ENCODE peak calls at places on chromosome 1, in six cellular contexts. I is cortex of kidney; X is HEK293T; J is cardiac muscle cell; M is HCT116; Y is stimulated activated CD4-positive, alpha-beta T cell treated with anti-CD3 and anti-CD28 coated beads, TNF-alpha, amount 100 ng/mL, for 24 hours. D is an unnamed sample.

GRCh38 chr1:201904579-201904978 is 15.9 kb downstream of the SHISA4 start:
- DNase-seq in I (no peak), X (no peak), J (peak), M (no peak), Y (no peak), D (peak)

GRCh38 chr1:75722966-75723365 is 1.5 kb upstream of the ACADM start:
- DNase-seq in I (no peak), X (no peak), J (no peak), M (no peak), Y (no peak), D (no peak)

GRCh38 chr1:34858901-34859441 is 578 bp downstream of the SMIM12 start:
- DNase-seq in I (no peak), X (peak), J (peak), M (no peak), Y (peak), D (peak)

GRCh38 chr1:24324903-24325302 is 5.7 kb downstream of the GRHL3 start:
- DNase-seq in I (no peak), X (no peak), J (no peak), M (no peak), Y (no peak), D (no peak)

GRCh38 chr1:228108742-228109072 is 392 bp downstream of the MRPL55 start:
- DNase-seq in I (no peak), X (no peak), J (no peak), M (no peak), Y (no peak), D (no peak)

GRCh38 chr1:20014153-20014552 is 34.7 kb upstream of the PLA2G2A start:
- DNase-seq in I (no peak), X (no peak), J (no peak), M (no peak), Y (no peak), D (no peak)

GRCh38 chr1:34868230-34869049 is 8.9 kb upstream of the SMIM12 start:
- DNase-seq in I (no peak), X (no peak), J (no peak), M (no peak), Y (no peak), D (no peak)

GRCh38 chr1:154881820-154882535 is 11.9 kb upstream of the KCNN3 start:
- DNase-seq in I (no peak), X (no peak), J (no peak), M (no peak), Y (no peak), D (no peak)